ENCODE peak calls at places on chromosome 22, in nine cellular contexts. L is NAMALWA; M is activated CD4-positive, alpha-beta T cell treated with anti-CD3 and anti-CD28 coated beads, Interleukin-2, amount 10 ng/mL, durations not matched to agents 7 days and 5 days; U is stimulated activated CD4-positive, alpha-beta T cell treated with anti-CD3 and anti-CD28 coated beads, Interleukin-1b, Interleukin-23, amount 100 ng/mL, for 24 hours; K is B cell; G is CD4-positive, alpha-beta T cell; Y is nephron progenitor cell; V is cardiac fibroblast; A is posterior cingulate gyrus. X is an unnamed sample.

GRCh38 chr22:33247758-33248157 is 189.6 kb upstream of the SYN3 start:
- DNase-seq in V (peak), A (no peak), Y (no peak), M (no peak), U (no peak), G (no peak), K (no peak), L (no peak), X (no peak)

GRCh38 chr22:24727218-24727851 is 47.2 kb downstream of the PIWIL3 start:
- DNase-seq in V (peak), K (no peak), M (no peak), L (no peak), A (no peak), Y (no peak), U (no peak), G (no peak), X (no peak)

GRCh38 chr22:30225220-30225922 is 21.2 kb downstream of the LIF start:
- DNase-seq in U (no peak), K (no peak), M (no peak), V (no peak), G (no peak), L (no peak), A (no peak), Y (no peak), X (no peak)

GRCh38 chr22:17269224-17269606 is 50.0 kb upstream of the ADA2 start:
- DNase-seq in L (no peak), A (no peak), U (no peak), Y (no peak), V (no peak), M (no peak), G (no peak), K (no peak), X (no peak)

GRCh38 chr22:25417792-25418191 is 146.7 kb upstream of the GRK3 start:
- DNase-seq in V (no peak), A (no peak), L (no peak), M (no peak), K (no peak), G (no peak), U (no peak), Y (no peak), X (no peak)

GRCh38 chr22:17152340-17152739 is 6.7 kb downstream of the HDHD5 start:
- DNase-seq in A (no peak), U (no peak), G (no peak), V (no peak), K (no peak), Y (no peak), M (no peak), L (no peak), X (no peak)

GRCh38 chr22:20803696-20804324 is 29.9 kb downstream of the SERPIND1 start:
- DNase-seq in M (peak), U (no peak), Y (peak), V (peak), A (peak), K (peak), G (peak), L (peak), X (no peak)

GRCh38 chr22:24585927-24586546 is 6.8 kb downstream of the LRRC75B start:
- DNase-seq in Y (no peak), U (no peak), V (no peak), M (no peak), G (no peak), A (no peak), K (no peak), L (no peak), X (no peak)

GRCh38 chr22:24086310-24086709 is 75.2 kb downstream of the CABIN1 start:
- DNase-seq in M (no peak), K (no peak), U (no peak), V (no peak), L (no peak), A (no peak), G (no peak), Y (no peak), X (no peak)

GRCh38 chr22:46233231-46233630 is 16.9 kb downstream of the CDPF1 start:
- DNase-seq in U (no peak), K (no peak), G (no peak), L (no peak), V (peak), Y (no peak), M (no peak), A (peak), X (no peak)